ENCODE peak calls at places on chromosomes 3 and 15, in ten cellular contexts. Q is neural progenitor cell, N is fibroblast of mammary gland, H is left ventricle myocardium inferior, K is fibroblast of pulmonary artery, G is cardiac fibroblast, R is mucosa of descending colon, U is body of pancreas, S is AG09309, P is tibial nerve. E is an unnamed sample.

GRCh38 chr3:69869643-69870042 is 129.9 kb upstream of the SAMMSON start:
- DNase-seq in Q (no peak), N (peak), H (no peak), K (peak), G (peak), R (no peak), U (no peak), S (no peak), P (no peak), E (peak)

GRCh38 chr15:39641187-39641889 is 60.5 kb downstream of the THBS1 start:
- DNase-seq in Q (no peak), N (no peak), H (no peak), K (no peak), G (peak), R (peak), U (no peak), S (no peak), P (no peak), E (peak)

GRCh38 chr3:108430540-108430939 is 79.9 kb downstream of the MYH15 start:
- DNase-seq in Q (no peak), N (no peak), H (no peak), K (no peak), G (no peak), R (no peak), U (no peak), S (no peak), P (no peak), E (peak)

GRCh38 chr3:46722443-46722842 is 4.8 kb upstream of the PRSS50 start:
- DNase-seq in Q (no peak), N (no peak), H (no peak), K (no peak), G (no peak), R (no peak), U (no peak), S (no peak), P (no peak), E (no peak)

GRCh38 chr15:28165791-28166190 is 66.7 kb upstream of the OCA2 start:
- DNase-seq in Q (no peak), N (no peak), H (no peak), K (no peak), G (no peak), R (no peak), U (no peak), S (no peak), P (no peak), E (no peak)

GRCh38 chr3:179973931-179974361 is 62.8 kb downstream of the PEX5L start:
- DNase-seq in Q (peak), N (no peak), H (no peak), K (no peak), G (no peak), R (no peak), U (no peak), S (no peak), P (no peak), E (no peak)

GRCh38 chr3:9396301-9396631 is 1.1 kb upstream of the SETD5 start:
- DNase-seq in Q (peak), N (peak), H (no peak), K (peak), G (peak), R (peak), U (peak), S (peak), P (peak), E (peak)

GRCh38 chr3:31610700-31611275 is 78.1 kb downstream of the STT3B start:
- DNase-seq in Q (peak), N (peak), H (no peak), K (peak), G (peak), R (peak), U (no peak), S (peak), P (peak), E (peak)

GRCh38 chr15:68149059-68149458 is 56.1 kb downstream of the CALML4 start:
- DNase-seq in Q (no peak), N (peak), H (no peak), K (peak), G (peak), R (no peak), U (no peak), S (peak), P (no peak), E (no peak)

GRCh38 chr3:186839874-186840641 is 2.5 kb upstream of the ADIPOQ start:
- DNase-seq in Q (no peak), N (peak), H (no peak), K (peak), G (peak), R (no peak), U (no peak), S (peak), P (no peak), E (no peak)

GRCh38 chr3:186318135-186318534 is 43.9 kb downstream of the DGKG start:
- DNase-seq in Q (no peak), N (no peak), H (no peak), K (no peak), G (no peak), R (no peak), U (no peak), S (no peak), P (no peak), E (no peak)

GRCh38 chr3:14482271-14482721 is 57.8 kb downstream of the GRIP2 start:
- DNase-seq in Q (no peak), N (no peak), H (peak), K (peak), G (no peak), R (no peak), U (no peak), S (no peak), P (peak), E (no peak)

GRCh38 chr3:5282703-5283102 is 95.2 kb downstream of the EDEM1 start:
- DNase-seq in Q (no peak), N (no peak), H (no peak), K (no peak), G (no peak), R (no peak), U (no peak), S (no peak), P (no peak), E (no peak)

GRCh38 chr3:127172670-127173515 is 20.0 kb upstream of the PRR23E start:
- DNase-seq in Q (no peak), N (peak), H (no peak), K (peak), G (peak), R (no peak), U (no peak), S (no peak), P (no peak), E (peak)

GRCh38 chr3:71317749-71318458 is 265.6 kb downstream of the FOXP1 start:
- DNase-seq in Q (no peak), N (no peak), H (no peak), K (no peak), G (no peak), R (no peak), U (no peak), S (no peak), P (no peak), E (no peak)

GRCh38 chr3:116413319-116413718 is 32.0 kb downstream of the LSAMP start:
- DNase-seq in Q (no peak), N (no peak), H (no peak), K (no peak), G (no peak), R (no peak), U (no peak), S (no peak), P (no peak), E (no peak)

GRCh38 chr3:40079203-40079844 is 230.2 kb upstream of the EIF1B start:
- DNase-seq in Q (no peak), N (peak), H (no peak), K (peak), G (peak), R (no peak), U (no peak), S (peak), P (no peak), E (peak)

GRCh38 chr15:34810455-34811146 is 15.3 kb upstream of the ACTC1 start:
- DNase-seq in Q (no peak), N (peak), H (no peak), K (peak), G (peak), R (no peak), U (no peak), S (peak), P (no peak), E (peak)

GRCh38 chr3:4568831-4569230 is 75.7 kb downstream of the ITPR1 start:
- DNase-seq in Q (no peak), N (no peak), H (no peak), K (no peak), G (no peak), R (no peak), U (no peak), S (no peak), P (no peak), E (no peak)

GRCh38 chr3:128133273-128133883 is 9.8 kb upstream of the RUVBL1 start:
- DNase-seq in Q (peak), N (peak), H (no peak), K (peak), G (peak), R (peak), U (peak), S (no peak), P (no peak), E (peak)

GRCh38 chr3:129688310-129688895 is 81.9 kb upstream of the PLXND1 start:
- DNase-seq in Q (peak), N (peak), H (peak), K (peak), G (peak), R (peak), U (peak), S (no peak), P (peak), E (peak)

GRCh38 chr3:57582470-57583168 is 14.5 kb downstream of the ARF4 start:
- DNase-seq in Q (no peak), N (no peak), H (no peak), K (no peak), G (no peak), R (no peak), U (no peak), S (no peak), P (no peak), E (peak)

GRCh38 chr3:27559835-27560234 is 75.7 kb upstream of the SLC4A7 start:
- DNase-seq in Q (no peak), N (peak), H (peak), K (peak), G (peak), R (peak), U (no peak), S (peak), P (no peak), E (peak)

GRCh38 chr3:193980326-193980725 is 155.6 kb upstream of the HES1 start:
- DNase-seq in Q (no peak), N (no peak), H (no peak), K (peak), G (no peak), R (no peak), U (no peak), S (no peak), P (no peak), E (no peak)

GRCh38 chr3:173066044-173066679 is 74.9 kb downstream of the SPATA16 start:
- DNase-seq in Q (peak), N (no peak), H (no peak), K (peak), G (peak), R (peak), U (no peak), S (no peak), P (no peak), E (peak)

GRCh38 chr3:134988666-134989065 is 193.6 kb downstream of the EPHB1 start:
- DNase-seq in Q (no peak), N (peak), H (no peak), K (no peak), G (no peak), R (no peak), U (no peak), S (no peak), P (no peak), E (no peak)

GRCh38 chr3:122324871-122325323 is at the start of gene CSTA:
- DNase-seq in Q (no peak), N (peak), H (no peak), K (peak), G (peak), R (no peak), U (no peak), S (peak), P (no peak), E (peak)

GRCh38 chr3:140022061-140022781 is 87.2 kb downstream of the CLSTN2 start:
- DNase-seq in Q (no peak), N (no peak), H (peak), K (no peak), G (no peak), R (no peak), U (no peak), S (no peak), P (no peak), E (no peak)

GRCh38 chr3:180123928-180124327 is 87.2 kb upstream of the PEX5L start:
- DNase-seq in Q (no peak), N (no peak), H (no peak), K (no peak), G (no peak), R (no peak), U (no peak), S (no peak), P (no peak), E (no peak)

GRCh38 chr15:35784745-35785144 is 238.8 kb upstream of the DPH6 start:
- DNase-seq in Q (no peak), N (no peak), H (no peak), K (peak), G (no peak), R (no peak), U (no peak), S (no peak), P (no peak), E (no peak)

GRCh38 chr3:4504340-4505261 is 11.5 kb downstream of the ITPR1 start:
- DNase-seq in Q (no peak), N (peak), H (no peak), K (peak), G (peak), R (peak), U (no peak), S (no peak), P (no peak), E (peak)

GRCh38 chr15:68582236-68582635 is 3.4 kb downstream of the CORO2B start:
- DNase-seq in Q (no peak), N (no peak), H (no peak), K (no peak), G (no peak), R (no peak), U (no peak), S (no peak), P (no peak), E (no peak)

GRCh38 chr3:2092758-2093157 is 5.9 kb upstream of the CNTN4 start:
- DNase-seq in Q (no peak), N (no peak), H (no peak), K (no peak), G (no peak), R (no peak), U (no peak), S (no peak), P (no peak), E (no peak)
- H3K4me3 ChIP-seq in Q (no peak), N (no peak), H (no peak), K (no peak), G (no peak), R (no peak), U (no peak), S (no peak), P (no peak), E (no peak)

DNA sequence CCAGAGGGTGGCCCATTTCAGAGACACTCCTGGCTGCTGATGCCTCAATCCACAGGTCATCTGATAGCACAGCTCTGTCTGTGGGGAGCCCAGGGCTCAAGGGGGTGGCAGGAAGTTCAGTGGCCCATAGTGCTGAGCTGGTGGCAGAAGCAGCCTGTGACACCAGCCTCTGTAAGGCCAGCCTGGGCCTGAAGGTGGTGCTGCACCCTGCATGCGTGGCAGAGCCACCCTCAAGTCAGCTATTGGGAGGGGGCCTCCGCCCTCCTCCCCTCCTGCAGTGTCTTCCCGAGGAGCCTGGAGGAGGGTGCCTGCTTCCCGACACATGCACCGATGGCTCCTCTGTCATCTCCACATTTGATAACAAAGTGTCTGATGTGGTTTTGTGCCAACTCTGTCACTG is 3.0 kb downstream of the PLA1A start:
- DNase-seq in Q (peak), N (no peak), H (peak), K (no peak), G (no peak), R (peak), U (no peak), S (no peak), P (no peak), E (no peak)
- TF ChIP-seq CTCF in Q (peak), N (peak), H (peak), K (peak), G (peak), R (no peak), U (no peak), S (peak), P (no peak), E (no peak)

GRCh38 chr3:171488479-171488878 is 28.3 kb upstream of the TNIK start:
- DNase-seq in Q (no peak), N (no peak), H (no peak), K (no peak), G (no peak), R (no peak), U (no peak), S (no peak), P (no peak), E (peak)

GRCh38 chr3:171489348-171489747 is 29.1 kb upstream of the TNIK start:
- DNase-seq in Q (no peak), N (no peak), H (no peak), K (no peak), G (no peak), R (no peak), U (no peak), S (no peak), P (no peak), E (no peak)

GRCh38 chr3:171494457-171495109 is 34.4 kb upstream of the TNIK start:
- DNase-seq in Q (no peak), N (no peak), H (no peak), K (no peak), G (no peak), R (no peak), U (no peak), S (no peak), P (no peak), E (no peak)

GRCh38 chr3:171490901-171491300 is 30.7 kb upstream of the TNIK start:
- DNase-seq in Q (no peak), N (no peak), H (no peak), K (no peak), G (no peak), R (no peak), U (no peak), S (no peak), P (no peak), E (no peak)

GRCh38 chr3:171491412-171491811 is 31.2 kb upstream of the TNIK start:
- DNase-seq in Q (no peak), N (no peak), H (no peak), K (no peak), G (no peak), R (no peak), U (no peak), S (no peak), P (no peak), E (no peak)
- H3K4me3 ChIP-seq in Q (no peak), N (no peak), H (no peak), K (no peak), G (no peak), R (no peak), U (no peak), S (no peak), P (no peak), E (no peak)

GRCh38 chr15:81221449-81221848 is 24.8 kb downstream of the IL16 start:
- DNase-seq in Q (no peak), N (peak), H (no peak), K (peak), G (no peak), R (no peak), U (no peak), S (peak), P (no peak), E (no peak)

GRCh38 chr15:81223346-81223971 is 26.8 kb downstream of the IL16 start:
- DNase-seq in Q (no peak), N (no peak), H (no peak), K (no peak), G (no peak), R (no peak), U (no peak), S (no peak), P (no peak), E (no peak)

GRCh38 chr15:81222007-81222406 is 25.3 kb downstream of the IL16 start:
- DNase-seq in Q (no peak), N (no peak), H (no peak), K (no peak), G (no peak), R (no peak), U (no peak), S (no peak), P (no peak), E (no peak)

GRCh38 chr15:81225161-81225671 is 28.5 kb downstream of the IL16 start:
- DNase-seq in Q (no peak), N (peak), H (peak), K (no peak), G (no peak), R (peak), U (no peak), S (no peak), P (peak), E (no peak)

GRCh38 chr15:81224232-81224631 is 27.6 kb downstream of the IL16 start:
- DNase-seq in Q (no peak), N (no peak), H (no peak), K (no peak), G (no peak), R (no peak), U (no peak), S (no peak), P (no peak), E (no peak)
- TF ChIP-seq CTCF in Q (no peak), N (no peak), H (no peak), K (no peak), G (no peak), R (no peak), U (no peak), S (no peak), P (no peak), E (no peak)

DNA sequence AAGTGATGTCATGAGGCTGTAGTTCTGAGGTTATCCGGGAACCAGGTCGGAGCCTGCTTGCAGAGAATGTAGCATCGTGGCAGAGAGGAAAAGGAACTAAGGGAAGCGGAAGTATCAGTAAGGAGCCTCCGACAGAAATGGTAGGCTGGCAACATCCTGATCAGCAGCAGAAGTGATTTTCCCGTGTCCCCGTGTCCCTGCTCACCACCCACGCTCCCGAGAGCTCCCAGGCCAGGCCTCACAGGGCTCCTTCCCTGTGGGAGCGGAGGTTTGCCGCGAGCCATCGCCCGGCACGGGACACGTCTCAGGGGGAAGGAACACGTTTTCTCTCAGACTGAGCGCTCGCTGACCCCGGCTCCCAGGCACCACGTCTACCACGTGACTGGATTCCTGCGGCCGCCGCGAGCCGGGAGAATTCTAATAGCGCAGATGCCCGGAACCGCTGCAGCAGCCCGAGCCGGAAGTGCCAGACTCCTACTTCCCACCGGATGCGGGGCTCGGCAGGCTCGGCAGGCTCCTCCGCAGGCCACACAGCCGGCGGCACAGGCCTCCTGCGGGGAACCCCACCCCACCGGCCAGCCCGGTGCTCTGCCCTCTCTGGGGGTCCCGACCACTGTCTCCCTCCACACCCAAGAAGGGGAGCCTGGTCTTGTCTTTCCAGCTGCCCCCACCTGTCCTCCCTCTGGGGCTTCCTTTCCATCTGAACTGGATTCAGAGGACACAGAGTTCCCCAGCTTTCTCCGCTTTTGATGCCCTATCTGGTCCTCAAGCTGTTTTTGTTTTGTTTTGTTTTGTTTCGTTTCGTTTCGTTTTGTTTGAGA is 99.3 kb downstream of the BDH1 start:
- DNase-seq in Q (peak), N (peak), H (peak), K (peak), G (peak), R (peak), U (peak), S (peak), P (peak), E (peak)
- H3K4me3 ChIP-seq in Q (peak), N (peak), H (peak), K (peak), G (peak), R (peak), U (peak), S (peak), P (peak), E (peak)

DNA sequence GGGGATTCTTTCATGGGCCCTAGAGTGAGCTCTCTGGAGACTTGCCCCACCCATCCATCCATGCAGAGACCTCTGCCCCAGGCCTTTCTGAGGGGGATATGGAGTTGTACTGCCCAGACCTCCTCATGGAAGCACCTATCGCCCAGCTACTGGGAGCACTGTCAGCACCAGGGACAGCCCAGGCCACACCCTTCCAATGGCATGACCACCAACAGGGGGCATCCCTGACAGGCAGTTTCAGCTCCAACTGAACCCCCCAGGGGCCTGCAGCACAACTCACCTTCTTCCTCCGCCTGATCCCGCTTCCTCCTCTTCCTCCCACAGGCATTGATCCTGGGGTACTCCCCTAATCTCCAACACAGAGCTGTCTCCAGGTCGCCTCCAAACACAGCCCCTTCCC is 21.8 kb downstream of the MRPS11 start:
- DNase-seq in Q (no peak), N (no peak), H (no peak), K (no peak), G (no peak), R (no peak), U (no peak), S (no peak), P (no peak), E (no peak)
- TF ChIP-seq CTCF in Q (peak), N (no peak), H (no peak), K (no peak), G (no peak), R (no peak), U (no peak), S (no peak), P (no peak), E (no peak)

E was measured in epithelial cell of esophagus.